ENCODE peak calls at places on chromosome 19, in ten cellular contexts. V, J, W, I, Z, P, F, A, N and T are unnamed samples.
A peak's percentile ranks its signal among the peaks of the same experiment; 100 is the strongest.

GRCh38 chr19:18726417-18726767 is 42.9 kb downstream of the CRTC1 start:
- DNase-seq in A (no peak), I (no peak), V (no peak), P (no peak), Z (no peak), W (no peak), N (no peak), F (no peak), J (no peak), T (no peak)

GRCh38 chr19:18999896-19000620 is 33.3 kb downstream of the SUGP2 start:
- DNase-seq in P (no peak), I (no peak), W (no peak), V (no peak), N (no peak), J (no peak), F (no peak), Z (no peak), A (peak; percentile 21), T (no peak)

GRCh38 chr19:16814526-16815100 is 14.6 kb upstream of the SIN3B start:
- DNase-seq in N (no peak), J (no peak), I (no peak), A (peak; percentile 19), W (no peak), F (no peak), P (peak; percentile 48), Z (no peak), V (no peak), T (no peak)

GRCh38 chr19:16895467-16896097 is 6.8 kb downstream of the F2RL3 start:
- DNase-seq in P (no peak), N (peak; percentile 82), W (no peak), V (no peak), J (no peak), F (no peak), I (no peak), A (no peak), Z (no peak), T (no peak)

GRCh38 chr19:47040869-47041268 is 7.6 kb downstream of the TMEM160 start:
- DNase-seq in W (no peak), P (no peak), V (no peak), F (no peak), I (no peak), J (no peak), N (no peak), Z (no peak), A (no peak), T (no peak)

GRCh38 chr19:51602189-51602854 is 27.9 kb downstream of the SIGLEC5 start:
- DNase-seq in A (peak; percentile 43), I (no peak), J (no peak), N (no peak), F (no peak), P (no peak), W (no peak), V (no peak), Z (no peak), T (no peak)

GRCh38 chr19:48772503-48772953 is 17.2 kb downstream of the FGF21 start:
- DNase-seq in P (no peak), Z (peak; percentile 87), F (no peak), I (peak; percentile 87), N (no peak), V (no peak), J (peak; percentile 64), W (no peak), A (no peak), T (no peak)

GRCh38 chr19:39825531-39826076 is 8.4 kb downstream of the DYRK1B start:
- DNase-seq in A (no peak), F (no peak), I (no peak), W (no peak), J (no peak), P (no peak), V (no peak), N (peak; percentile 43), Z (peak; percentile 59), T (no peak)

GRCh38 chr19:12112238-12112637 is 27.9 kb downstream of the ZNF20 start:
- DNase-seq in N (no peak), Z (no peak), V (no peak), P (no peak), A (peak; percentile 53), W (no peak), F (no peak), J (no peak), I (no peak), T (no peak)

GRCh38 chr19:13118424-13119193 is 545 bp downstream of the NACC1 start:
- DNase-seq in P (peak; percentile 30), N (peak; percentile 72), V (peak; percentile 59), J (peak; percentile 70), F (peak; percentile 75), W (peak; percentile 66), I (peak; percentile 69), A (peak; percentile 97), Z (peak; percentile 74), T (peak; percentile 43)

DNA sequence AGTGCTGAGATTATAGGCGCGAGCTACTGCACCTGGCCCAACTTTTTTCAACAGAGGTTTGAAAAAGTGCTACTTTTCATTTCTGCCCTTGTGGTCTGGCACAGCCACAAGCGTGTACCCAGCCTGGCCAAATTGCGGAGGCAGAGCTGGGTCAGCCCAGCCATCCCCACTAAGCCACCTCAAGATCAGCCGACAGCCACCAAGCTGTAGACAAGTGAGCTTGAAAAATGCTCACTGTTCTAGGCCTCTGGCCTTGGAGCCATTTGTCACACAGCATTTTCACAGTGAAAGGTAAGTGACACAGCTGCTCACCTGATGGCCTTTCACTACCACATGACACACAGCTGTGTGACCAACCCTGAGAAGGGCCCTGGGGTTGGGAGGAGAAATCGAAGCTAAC is 27.3 kb downstream of the DNMT1 start:
- DNase-seq in I (no peak), A (no peak), Z (no peak), J (no peak), N (no peak), P (no peak), V (no peak), F (no peak), W (no peak), T (no peak)
- H3K36me3 ChIP-seq in I (peaks cover 76% of the 10 kb centered on the region), A (peaks cover 67% of the 10 kb centered on the region), Z (peaks cover 4% of the 10 kb centered on the region), J (no peaks in the 10 kb centered on the region), N (no peaks in the 10 kb centered on the region), P (peaks cover 38% of the 10 kb centered on the region), V (peaks cover 80% of the 10 kb centered on the region), F (peaks cover 95% of the 10 kb centered on the region), W (peaks cover 62% of the 10 kb centered on the region), T (peaks cover 89% of the 10 kb centered on the region)

DNA sequence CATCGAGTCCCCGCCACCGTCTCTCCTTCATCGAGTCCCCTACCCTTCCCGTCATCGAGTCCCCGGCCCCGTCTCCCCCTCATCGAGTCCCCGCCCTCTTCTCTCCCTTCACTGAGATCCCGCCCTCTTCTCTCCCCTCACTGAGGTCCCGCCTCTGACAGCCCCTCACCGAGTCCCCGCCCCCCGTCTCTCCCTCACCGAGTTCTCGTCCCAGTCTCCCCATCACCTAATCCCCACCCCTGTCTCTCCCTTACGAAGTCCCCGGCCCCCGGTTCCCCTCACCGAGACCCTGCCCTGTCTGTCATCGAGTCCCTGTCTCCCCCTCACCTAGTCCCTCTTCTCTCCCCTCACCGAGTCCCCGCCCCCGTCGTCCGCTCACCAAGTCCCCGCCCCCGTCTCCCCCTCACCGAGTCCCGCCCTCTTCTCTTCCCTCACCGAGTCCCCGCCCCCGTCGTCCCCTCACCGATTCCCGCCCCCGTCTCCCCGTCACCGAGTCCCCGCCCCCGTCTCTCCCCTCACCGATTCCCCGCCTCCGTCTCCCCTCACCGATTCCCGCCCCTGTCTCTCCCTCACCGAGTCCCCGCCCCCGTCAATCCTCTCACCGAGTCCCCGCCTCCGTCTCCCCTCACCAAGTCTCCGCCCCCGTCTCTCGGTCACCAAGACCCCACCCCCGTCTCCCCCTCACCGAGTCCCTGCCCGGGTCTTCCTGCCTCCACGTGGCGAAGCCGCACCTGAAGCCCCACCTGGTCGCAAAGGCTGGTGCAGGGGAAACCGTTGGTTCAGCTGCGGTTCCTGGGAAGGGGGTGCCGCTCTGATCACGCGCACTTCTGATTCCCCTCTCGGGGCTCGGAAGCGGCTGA is 23.9 kb upstream of the ZNF846 start:
- DNase-seq in J (peak; percentile 96), A (peak; percentile 99), Z (peak; percentile 94), F (peak; percentile 94), P (peak; percentile 82), I (peak; percentile 92), V (peak; percentile 99), W (peak; percentile 89), N (peak; percentile 94), T (peak; percentile 95)
- TF ChIP-seq CTCF in J (peak; percentile 23), A (peak; percentile 11), Z (no peak), F (no peak), P (no peak), I (no peak), V (no peak), W (no peak), N (no peak), T (no peak)

DNA sequence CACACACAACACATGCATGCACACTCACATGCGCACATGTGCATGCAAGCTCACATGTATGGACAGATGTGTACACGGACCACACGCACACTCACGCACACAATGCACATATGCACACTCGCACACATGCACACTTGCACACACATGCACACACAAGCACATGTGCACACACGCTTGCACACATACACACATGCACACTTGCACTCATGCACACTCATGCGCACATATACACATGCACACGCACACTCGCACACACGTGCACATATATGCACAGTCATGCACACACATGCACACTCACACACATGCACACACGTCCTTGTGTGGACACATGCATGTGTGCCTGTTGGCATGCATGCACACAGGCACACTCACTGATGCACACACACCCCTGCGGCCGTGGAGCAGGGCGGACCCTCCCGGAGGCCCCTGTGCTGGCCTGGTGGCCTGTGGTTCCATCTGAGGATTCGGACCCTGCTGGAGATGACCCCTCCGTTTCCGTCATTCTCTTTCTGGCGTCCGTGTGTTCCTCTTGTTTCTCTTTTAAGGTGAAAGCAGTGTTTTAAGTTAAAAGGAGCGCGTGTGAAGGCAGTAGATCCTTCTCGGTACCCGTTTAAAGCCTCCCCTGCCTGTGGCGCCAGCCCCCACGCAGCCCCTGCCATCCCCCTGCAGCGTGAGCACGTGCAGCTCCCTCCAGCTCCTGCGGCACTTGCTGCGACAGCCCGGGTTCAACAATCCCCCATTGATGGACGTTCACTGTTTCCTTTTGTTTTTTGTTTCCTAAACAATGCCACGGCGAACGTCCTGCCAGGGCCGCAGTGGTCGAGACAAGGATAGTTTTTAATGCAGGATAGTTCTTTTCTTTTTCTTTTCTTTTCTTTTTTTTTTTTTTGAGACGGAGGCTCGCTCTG is 5.6 kb downstream of the NDUFS7 start:
- DNase-seq in W (no peak), I (no peak), V (no peak), J (no peak), P (no peak), F (no peak), A (no peak), Z (no peak), N (no peak), T (no peak)
- H3K36me3 ChIP-seq in W (peaks cover 5% of the 10 kb centered on the region), I (peaks cover 51% of the 10 kb centered on the region), V (peaks cover 71% of the 10 kb centered on the region), J (peaks cover 6% of the 10 kb centered on the region), P (peaks cover 4% of the 10 kb centered on the region), F (peaks cover 64% of the 10 kb centered on the region), A (no peaks in the 10 kb centered on the region), Z (peaks cover 5% of the 10 kb centered on the region), N (no peaks in the 10 kb centered on the region), T (peaks cover 73% of the 10 kb centered on the region)

DNA sequence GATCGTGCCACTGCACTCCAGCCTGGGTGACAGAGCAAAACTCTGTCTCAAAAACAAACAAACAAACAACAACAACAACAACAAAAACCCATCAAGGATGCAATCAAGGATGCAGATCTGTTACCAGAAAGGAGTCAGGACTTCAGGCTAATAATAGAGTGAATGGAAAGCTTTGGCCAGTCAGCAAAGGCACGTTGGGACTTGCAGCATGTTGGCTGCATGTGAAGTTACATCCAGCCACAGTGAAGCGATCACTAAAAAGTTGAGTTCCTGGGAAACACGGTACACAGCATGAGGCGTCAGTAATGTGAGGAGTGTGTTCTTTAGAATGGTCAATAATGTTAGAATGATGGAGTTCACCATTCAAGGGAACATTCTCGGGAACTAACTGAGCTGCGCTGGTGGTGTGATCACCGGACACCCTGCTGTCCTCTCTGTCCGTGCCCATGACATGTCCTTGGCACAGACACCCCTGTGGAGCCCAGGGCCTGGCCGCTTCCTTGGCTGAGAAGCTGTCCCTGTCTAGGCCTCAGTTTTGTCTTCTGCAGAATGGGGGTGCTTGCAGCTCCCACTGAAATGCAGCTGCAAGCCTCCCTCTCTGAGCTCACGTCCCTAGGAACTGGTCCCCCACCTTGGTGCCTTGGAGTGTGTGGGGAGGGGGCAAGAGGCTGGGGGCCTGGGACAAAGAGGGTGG is 2.3 kb upstream of the LGALS7B start:
- DNase-seq in I (no peak), N (no peak), F (no peak), Z (peak; percentile 54), P (no peak), W (no peak), V (no peak), J (no peak), A (no peak), T (no peak)
- TF ChIP-seq CTCF in I (no peak), N (no peak), F (no peak), Z (no peak), P (no peak), W (no peak), V (no peak), J (no peak), A (no peak), T (no peak)